ENCODE peak calls at places on chromosomes 12 and 14, in six cellular contexts. M is H1, B is GM12878, Z is GM12892, Y is HepG2, A is K562. L is an unnamed sample.

GRCh38 chr12:57817261-57817989 is 1.1 kb downstream of the AVIL start:
- DNase-seq in A (no peak), B (no peak), Z (no peak), Y (no peak), M (no peak), L (no peak)

GRCh38 chr14:73432124-73432523 is 26.2 kb downstream of the NUMB start:
- DNase-seq in A (no peak), Y (no peak), Z (no peak), B (no peak), M (no peak), L (no peak)

GRCh38 chr12:57782608-57783465 is at the start of gene TSFM:
- DNase-seq in M (peak), B (peak), A (peak), Z (peak), Y (peak), L (peak)

GRCh38 chr12:131128556-131128955 is 174.8 kb downstream of the ADGRD1 start:
- DNase-seq in Z (no peak), M (no peak), B (no peak), Y (no peak), A (no peak), L (no peak)

GRCh38 chr12:50055831-50056628 is 1.4 kb upstream of the ASIC1 start:
- DNase-seq in Z (peak), B (no peak), M (no peak), Y (peak), A (peak), L (peak)

GRCh38 chr12:124032265-124032886 is 59.4 kb downstream of the ZNF664 start:
- DNase-seq in B (no peak), Y (peak), Z (no peak), M (no peak), A (peak), L (no peak)

GRCh38 chr12:130249376-130249775 is 87.1 kb downstream of the FZD10 start:
- DNase-seq in Z (no peak), B (no peak), A (peak), Y (no peak), M (no peak), L (no peak)

GRCh38 chr14:22547309-22547947 is 41.6 kb downstream of the DAD1 start:
- DNase-seq in Y (no peak), Z (no peak), B (no peak), A (no peak), M (no peak), L (no peak)

GRCh38 chr12:117047810-117048584 is 51.2 kb downstream of the TESC start:
- DNase-seq in Y (peak), A (no peak), Z (no peak), B (no peak), M (no peak), L (no peak)

GRCh38 chr14:104185916-104186495 is 47.6 kb downstream of the KIF26A start:
- DNase-seq in B (no peak), A (no peak), M (no peak), Y (no peak), Z (no peak), L (no peak)

GRCh38 chr14:68977741-68978549 is 1.2 kb downstream of the ACTN1 start:
- DNase-seq in B (no peak), Y (no peak), A (peak), M (no peak), Z (no peak), L (peak)

GRCh38 chr14:66111891-66112290 is 374.3 kb upstream of the CCDC196 start:
- DNase-seq in M (no peak), Y (no peak), A (no peak), B (no peak), Z (no peak), L (no peak)

GRCh38 chr14:97602438-97603117 is 805.4 kb downstream of the VRK1 start:
- DNase-seq in B (no peak), A (no peak), Y (no peak), Z (no peak), M (no peak), L (no peak)

GRCh38 chr12:122996621-122997342 is 16.3 kb downstream of the ARL6IP4 start:
- DNase-seq in Y (no peak), B (no peak), Z (no peak), A (no peak), M (no peak), L (no peak)

GRCh38 chr14:36524874-36525745 is 5.1 kb upstream of the NKX2-1 start:
- DNase-seq in A (peak), Y (peak), M (peak), B (no peak), Z (no peak), L (no peak)

GRCh38 chr12:56678852-56679251 is 9.2 kb downstream of the PTGES3 start:
- DNase-seq in M (no peak), B (no peak), A (no peak), Z (no peak), Y (no peak), L (no peak)

GRCh38 chr14:95609398-95609990 is 74.6 kb downstream of the GLRX5 start:
- DNase-seq in Z (no peak), M (no peak), B (no peak), A (peak), Y (peak), L (peak)

GRCh38 chr14:60357551-60357930 is 108.5 kb downstream of the PPM1A start:
- DNase-seq in Y (no peak), M (no peak), A (no peak), Z (no peak), B (no peak), L (no peak)

GRCh38 chr14:93007225-93007997 is 84.5 kb downstream of the CHGA start:
- DNase-seq in B (peak), M (no peak), Z (no peak), Y (no peak), A (no peak), L (peak)

GRCh38 chr12:79252358-79253075 is 387.9 kb downstream of the SYT1 start:
- DNase-seq in A (no peak), M (no peak), Z (no peak), Y (no peak), B (no peak), L (no peak)

GRCh38 chr12:3795096-3795799 is 42.3 kb upstream of the CRACR2A start:
- DNase-seq in Y (peak), A (no peak), M (no peak), Z (no peak), B (no peak), L (no peak)

GRCh38 chr12:29234965-29235364 is 85.9 kb downstream of the FAR2 start:
- DNase-seq in M (no peak), Z (no peak), Y (no peak), A (no peak), B (no peak), L (no peak)

GRCh38 chr12:6280053-6280469 is 30.4 kb upstream of the PLEKHG6 start:
- DNase-seq in Z (no peak), M (no peak), Y (peak), A (no peak), B (no peak), L (no peak)

GRCh38 chr12:34403706-34404376 is 381.5 kb downstream of the ALG10 start:
- DNase-seq in M (no peak), A (peak), Y (no peak), B (no peak), Z (no peak), L (no peak)

GRCh38 chr12:52145941-52146821 is 45.6 kb downstream of the KRT80 start:
- DNase-seq in Z (no peak), B (no peak), M (no peak), Y (no peak), A (no peak), L (no peak)

GRCh38 chr14:69910871-69911270 is 31.7 kb downstream of the SMOC1 start:
- DNase-seq in Z (no peak), B (no peak), A (no peak), Y (no peak), M (no peak), L (no peak)

GRCh38 chr12:8018666-8019581 is 13.6 kb upstream of the FOXJ2 start:
- DNase-seq in Y (peak), M (peak), Z (peak), B (no peak), A (peak), L (no peak)

GRCh38 chr14:63130531-63130930 is 73.7 kb upstream of the RHOJ start:
- DNase-seq in Y (no peak), Z (no peak), A (no peak), B (no peak), M (no peak), L (no peak)

GRCh38 chr14:63134801-63135200 is 69.4 kb upstream of the RHOJ start:
- DNase-seq in Z (no peak), A (peak), M (no peak), B (no peak), Y (no peak), L (no peak)
- TF ChIP-seq POLR2A in Z (no peak), A (no peak), M (no peak), B (no peak), Y (no peak), L (no peak)

GRCh38 chr12:108307006-108307405 is 32.1 kb downstream of the CMKLR1 start:
- DNase-seq in M (no peak), A (no peak), Y (no peak), B (no peak), Z (no peak), L (no peak)
- TF ChIP-seq POLR2AphosphoS5 in M (no peak), A (no peak), Y (no peak), B (no peak), Z (no peak), L (no peak)

GRCh38 chr12:113725557-113725876 is 240.6 kb downstream of the RBM19 start:
- DNase-seq in M (no peak), B (no peak), Z (no peak), Y (no peak), A (no peak), L (no peak)

GRCh38 chr12:113726254-113726819 is 239.8 kb downstream of the RBM19 start:
- DNase-seq in M (no peak), A (no peak), Y (no peak), Z (no peak), B (no peak), L (no peak)

GRCh38 chr12:113723631-113724030 is 242.5 kb downstream of the RBM19 start:
- DNase-seq in M (no peak), B (no peak), A (no peak), Z (no peak), Y (no peak), L (no peak)

GRCh38 chr12:113724703-113725556 is 241.2 kb downstream of the RBM19 start:
- DNase-seq in Z (no peak), B (no peak), A (peak), M (no peak), Y (no peak), L (no peak)

DNA sequence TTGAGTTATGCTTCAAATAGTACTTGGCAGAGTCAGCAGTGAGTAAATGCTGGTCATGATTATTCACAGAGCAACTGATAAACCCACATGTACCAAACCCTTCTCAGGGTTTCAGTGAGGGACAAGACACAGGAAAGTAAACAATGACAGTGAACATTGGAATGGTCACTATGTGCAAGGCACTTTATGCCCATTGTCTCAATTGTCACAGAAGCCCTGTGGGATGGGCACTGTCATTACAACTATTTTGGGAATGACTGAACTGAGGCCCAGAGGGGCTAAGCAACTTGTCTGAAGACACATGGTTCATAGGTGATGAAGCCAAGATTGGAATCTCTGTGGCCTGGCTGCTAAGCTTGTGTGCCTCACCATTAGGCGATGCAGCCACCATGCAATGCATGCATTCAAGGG is 238.5 kb downstream of the RBM19 start:
- DNase-seq in Z (no peak), Y (peak), A (no peak), M (no peak), B (no peak), L (no peak)
- TF ChIP-seq TAF1 in Z (no peak), Y (no peak), A (no peak), M (no peak), B (no peak), L (no peak)

DNA sequence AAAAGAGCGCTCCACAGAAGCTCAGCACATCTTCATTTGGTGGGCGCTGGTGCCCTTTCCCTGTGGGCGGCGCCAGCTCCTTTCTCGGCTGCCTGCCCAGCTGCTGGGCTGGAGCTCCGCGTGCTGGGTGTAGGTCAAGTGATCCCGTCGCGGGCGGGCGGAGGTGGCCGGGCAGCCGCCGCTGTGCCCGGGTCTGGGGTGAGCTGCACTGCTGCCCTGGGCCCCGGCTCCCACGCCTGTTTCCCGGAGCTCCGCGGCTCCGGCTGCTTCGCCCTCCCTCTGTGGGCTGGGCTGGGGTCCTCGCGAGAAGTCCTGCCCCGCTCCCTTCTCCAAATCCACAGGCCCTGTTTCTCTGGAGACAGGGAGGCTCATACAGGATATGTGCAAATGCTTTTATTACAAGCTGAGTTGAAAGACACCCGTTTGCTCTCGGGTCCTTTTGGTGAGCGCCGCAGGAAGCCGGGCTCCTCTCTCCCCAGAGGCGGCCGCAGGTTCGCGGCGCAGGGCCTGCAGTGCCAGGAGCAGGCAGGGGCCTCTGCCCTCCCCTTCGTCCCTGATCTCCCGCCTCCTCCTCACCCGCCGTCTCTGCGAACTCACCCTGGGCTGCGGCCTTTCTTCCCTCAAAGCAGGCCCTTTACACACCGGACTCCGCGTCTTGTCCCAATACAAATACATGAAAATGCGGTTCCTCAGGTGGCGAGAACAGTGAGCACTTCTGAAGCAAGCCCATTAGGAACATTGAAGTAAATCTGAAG is 67.8 kb upstream of the CAPRIN2 start:
- DNase-seq in B (no peak), Z (peak), Y (no peak), A (no peak), M (no peak), L (peak)
- TF ChIP-seq POLR2A in B (no peak), Z (no peak), Y (no peak), A (no peak), M (no peak), L (no peak)

GRCh38 chr14:79375336-79375735 is 836.0 kb downstream of the DIO2 start:
- DNase-seq in M (no peak), Z (no peak), A (no peak), B (no peak), Y (no peak), L (no peak)

GRCh38 chr14:79373451-79373850 is 837.9 kb downstream of the DIO2 start:
- DNase-seq in Y (no peak), M (no peak), B (no peak), Z (no peak), A (no peak), L (no peak)

GRCh38 chr14:79370969-79371368 is 840.3 kb downstream of the DIO2 start:
- DNase-seq in B (no peak), M (no peak), Y (no peak), A (no peak), Z (no peak), L (no peak)

DNA sequence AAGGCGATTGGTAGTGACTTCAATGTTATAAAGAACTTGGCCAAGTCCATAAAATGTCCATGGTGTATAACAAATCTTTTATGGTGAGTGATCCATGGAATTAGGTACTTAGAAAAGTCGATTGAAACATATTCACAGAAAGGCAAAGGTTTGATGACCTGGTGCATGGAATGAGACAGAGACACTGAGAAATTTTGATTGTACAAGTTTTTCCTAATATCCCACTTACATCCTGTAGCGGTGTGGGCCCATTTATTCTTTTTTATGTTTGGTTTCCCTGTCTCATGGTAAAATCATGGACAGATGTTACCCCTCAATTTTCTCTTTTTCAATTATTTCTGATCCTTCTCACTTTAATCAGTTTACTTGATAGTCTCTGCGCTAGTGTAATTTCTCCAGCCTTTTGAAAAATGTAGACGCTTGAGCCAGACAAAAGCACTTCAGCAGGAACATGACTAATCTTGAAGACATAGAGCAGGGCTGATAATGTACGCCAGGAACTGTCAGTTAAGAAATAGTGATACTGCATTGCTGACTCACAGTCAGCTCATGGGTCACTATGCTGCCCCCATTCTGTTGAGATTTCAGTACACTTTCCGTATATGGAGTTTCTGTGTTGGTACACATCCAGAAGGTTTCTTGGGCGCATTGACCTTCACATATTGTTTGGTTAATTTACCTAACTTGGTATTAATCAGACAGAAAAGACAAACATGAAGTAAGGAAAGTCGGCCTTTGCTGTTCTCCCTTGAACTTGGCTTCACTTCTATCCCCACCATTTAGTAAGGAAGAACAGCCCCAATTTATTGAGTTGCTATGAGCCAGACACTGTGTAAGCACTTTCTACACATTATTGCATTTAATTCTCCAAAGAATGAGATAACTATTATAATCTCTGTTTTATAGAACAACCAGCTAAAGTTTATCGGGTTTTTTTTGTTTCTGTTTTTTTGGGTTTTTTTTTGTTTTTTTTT is 841.7 kb downstream of the DIO2 start:
- DNase-seq in A (no peak), B (no peak), M (no peak), Z (no peak), Y (no peak), L (no peak)
- TF ChIP-seq POLR2AphosphoS5 in A (no peak), B (no peak), M (no peak), Z (no peak), Y (no peak), L (no peak)

GRCh38 chr12:105167346-105167745 is 59.8 kb downstream of the WASHC4 start:
- DNase-seq in B (no peak), Z (no peak), M (no peak), Y (no peak), A (no peak), L (no peak)
- TF ChIP-seq TAF1 in B (no peak), Z (no peak), M (no peak), Y (no peak), A (no peak), L (no peak)

GRCh38 chr14:89956294-89957009 is 725 bp downstream of the TDP1 start:
- DNase-seq in M (no peak), B (peak), Z (peak), A (no peak), Y (peak), L (peak)
- TF ChIP-seq POLR2A in M (peak), B (no peak), Z (peak), A (no peak), Y (no peak), L (peak)

L was measured in GM12891.